ENCODE peak calls at places on chromosomes 2 and 18, in five cellular contexts. D, A, G, Z and Y are unnamed samples.

GRCh38 chr2:58479557-58480120 is 238.5 kb upstream of the FANCL start:
- DNase-seq in D (peak), A (no peak), G (no peak), Z (peak), Y (no peak)

GRCh38 chr2:73218298-73218697 is 4.3 kb downstream of the SMYD5 start:
- DNase-seq in D (no peak), A (peak), G (no peak), Z (no peak), Y (peak)

GRCh38 chr2:120257522-120257921 is 4.9 kb downstream of the RALB start:
- DNase-seq in D (no peak), A (no peak), G (no peak), Z (no peak), Y (peak)

GRCh38 chr2:19219060-19219459 is 139.4 kb downstream of the OSR1 start:
- DNase-seq in D (no peak), A (no peak), G (no peak), Z (no peak), Y (no peak)

GRCh38 chr2:142991295-142991694 is 113.8 kb downstream of the KYNU start:
- DNase-seq in D (no peak), A (no peak), G (no peak), Z (no peak), Y (no peak)

GRCh38 chr2:39606585-39606984 is 59.1 kb upstream of the TMEM178A start:
- DNase-seq in D (peak), A (no peak), G (no peak), Z (peak), Y (peak)

GRCh38 chr2:3776311-3776710 is 72.9 kb downstream of the DCDC2C start:
- DNase-seq in D (no peak), A (no peak), G (no peak), Z (no peak), Y (no peak)

GRCh38 chr2:29509397-29509796 is 394.2 kb downstream of the CLIP4 start:
- DNase-seq in D (no peak), A (peak), G (no peak), Z (no peak), Y (no peak)

GRCh38 chr2:165294912-165295311 is 55.7 kb downstream of the SCN2A start:
- DNase-seq in D (no peak), A (no peak), G (no peak), Z (no peak), Y (no peak)

GRCh38 chr18:42730272-42730671 is 385.2 kb downstream of the RIT2 start:
- DNase-seq in D (no peak), A (no peak), G (no peak), Z (peak), Y (peak)

GRCh38 chr2:74921236-74921736 is 37.2 kb upstream of the POLE4 start:
- DNase-seq in D (no peak), A (no peak), G (no peak), Z (peak), Y (no peak)

GRCh38 chr18:415627-416612 is 84.6 kb downstream of the COLEC12 start:
- DNase-seq in D (no peak), A (peak), G (no peak), Z (no peak), Y (peak)

GRCh38 chr2:42008241-42008911 is 39.4 kb upstream of the PKDCC start:
- DNase-seq in D (no peak), A (peak), G (no peak), Z (no peak), Y (peak)

GRCh38 chr2:226797289-226797988 is 2.2 kb downstream of the IRS1 start:
- DNase-seq in D (peak), A (peak), G (no peak), Z (no peak), Y (no peak)

GRCh38 chr18:79400091-79400590 is 4.4 kb downstream of the NFATC1 start:
- DNase-seq in D (no peak), A (no peak), G (no peak), Z (no peak), Y (no peak)

GRCh38 chr2:2016912-2017311 is 272.6 kb upstream of the PXDN start:
- DNase-seq in D (no peak), A (no peak), G (no peak), Z (no peak), Y (no peak)

GRCh38 chr18:50190926-50191325 is 4.0 kb downstream of the MYO5B start:
- DNase-seq in D (no peak), A (no peak), G (no peak), Z (no peak), Y (no peak)

GRCh38 chr18:25233582-25234362 is 118.2 kb downstream of the ZNF521 start:
- DNase-seq in D (no peak), A (peak), G (no peak), Z (peak), Y (peak)

GRCh38 chr2:239264838-239265651 is 135.8 kb downstream of the HDAC4 start:
- DNase-seq in D (no peak), A (peak), G (no peak), Z (peak), Y (peak)

GRCh38 chr2:151171186-151171585 is 90.5 kb downstream of the RBM43 start:
- DNase-seq in D (no peak), A (no peak), G (no peak), Z (no peak), Y (no peak)

GRCh38 chr2:240955306-240956101 is 42.9 kb upstream of the SNED1 start:
- DNase-seq in D (peak), A (no peak), G (no peak), Z (no peak), Y (no peak)

GRCh38 chr2:40317047-40317446 is 134.8 kb downstream of the SLC8A1 start:
- DNase-seq in D (no peak), A (peak), G (no peak), Z (no peak), Y (no peak)

GRCh38 chr2:43634604-43635306 is 2.3 kb upstream of the PLEKHH2 start:
- DNase-seq in D (no peak), A (peak), G (no peak), Z (no peak), Y (peak)

GRCh38 chr2:106085441-106085911 is 108.6 kb downstream of the UXS1 start:
- DNase-seq in D (no peak), A (peak), G (no peak), Z (peak), Y (peak)

GRCh38 chr2:143574069-143574468 is 444.9 kb downstream of the ARHGAP15 start:
- DNase-seq in D (no peak), A (no peak), G (no peak), Z (peak), Y (no peak)

GRCh38 chr18:56068030-56068671 is 480.2 kb upstream of the TCF4 start:
- DNase-seq in D (no peak), A (peak), G (no peak), Z (peak), Y (peak)

GRCh38 chr2:200509608-200510433 is at the start of gene KCTD18:
- DNase-seq in D (peak), A (peak), G (peak), Z (peak), Y (peak)

GRCh38 chr2:105812180-105813044 is 67.7 kb downstream of the NCK2 start:
- DNase-seq in D (no peak), A (peak), G (peak), Z (no peak), Y (peak)

GRCh38 chr2:65199891-65200290 is 27.7 kb upstream of the ACTR2 start:
- DNase-seq in D (no peak), A (peak), G (no peak), Z (no peak), Y (peak)

GRCh38 chr2:18991177-18992168 is 366.9 kb downstream of the OSR1 start:
- DNase-seq in D (no peak), A (peak), G (no peak), Z (peak), Y (peak)

GRCh38 chr2:20419752-20420151 is 27.1 kb upstream of the RHOB start:
- DNase-seq in D (no peak), A (no peak), G (no peak), Z (no peak), Y (no peak)
- H3K23ac ChIP-seq in D (no peak), A (no peak), G (no peak), Z (no peak), Y (no peak)

GRCh38 chr2:54776494-54776893 is 53.0 kb downstream of the EML6 start:
- DNase-seq in D (no peak), A (no peak), G (no peak), Z (no peak), Y (no peak)
- H3K23ac ChIP-seq in D (no peak), A (no peak), G (no peak), Z (no peak), Y (no peak)

GRCh38 chr2:168490916-168491605 is 35.0 kb downstream of the CERS6 start:
- DNase-seq in D (no peak), A (no peak), G (no peak), Z (peak), Y (peak)
- H3K23ac ChIP-seq in D (no peak), A (no peak), G (no peak), Z (no peak), Y (no peak)

GRCh38 chr2:64018715-64019082 is 529 bp downstream of the VPS54 start:
- DNase-seq in D (no peak), A (no peak), G (peak), Z (peak), Y (peak)

GRCh38 chr2:64021578-64021977 is 2.4 kb upstream of the VPS54 start:
- DNase-seq in D (no peak), A (peak), G (no peak), Z (no peak), Y (peak)

GRCh38 chr2:64017811-64018714 is 1.2 kb downstream of the VPS54 start:
- DNase-seq in D (no peak), A (peak), G (no peak), Z (peak), Y (peak)

GRCh38 chr2:64019083-64019974 is at the start of gene VPS54:
- DNase-seq in D (peak), A (peak), G (peak), Z (peak), Y (peak)

DNA sequence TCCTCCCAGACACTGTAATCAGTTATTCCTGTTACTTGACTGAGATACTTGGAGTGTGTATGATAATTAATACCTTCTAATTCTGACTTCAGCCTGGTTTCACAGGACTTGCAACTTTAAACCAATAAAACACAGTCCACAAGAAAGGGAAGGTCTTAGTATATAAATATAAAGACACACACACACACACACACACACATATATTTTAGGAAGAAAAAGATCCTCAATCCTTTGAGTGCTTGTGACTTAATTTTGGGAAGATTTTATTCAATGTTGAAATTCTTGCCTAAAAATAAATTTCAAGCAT is 700 bp upstream of the VPS54 start:
- DNase-seq in D (no peak), A (no peak), G (no peak), Z (no peak), Y (no peak)
- H3K23ac ChIP-seq in D (no peak), A (peak), G (no peak), Z (no peak), Y (no peak)

GRCh38 chr2:54122939-54123338 is 7.5 kb downstream of the ACYP2 start:
- DNase-seq in D (no peak), A (peak), G (no peak), Z (no peak), Y (peak)

GRCh38 chr2:54115284-54116137 is at the start of gene ACYP2:
- DNase-seq in D (peak), A (peak), G (peak), Z (peak), Y (peak)

GRCh38 chr2:54122171-54122935 is 6.9 kb downstream of the ACYP2 start:
- DNase-seq in D (no peak), A (no peak), G (no peak), Z (no peak), Y (peak)

GRCh38 chr2:54120950-54121349 is 5.5 kb downstream of the ACYP2 start:
- DNase-seq in D (no peak), A (no peak), G (no peak), Z (no peak), Y (no peak)
- H3K23ac ChIP-seq in D (no peak), A (no peak), G (no peak), Z (no peak), Y (no peak)

GRCh38 chr2:216013080-216013909 is at the start of gene MREG:
- DNase-seq in D (peak), A (peak), G (peak), Z (peak), Y (peak)
- H3K23ac ChIP-seq in D (no peak), A (peak), G (no peak), Z (peak), Y (peak)

GRCh38 chr2:46283693-46284092 is 13.5 kb upstream of the EPAS1 start:
- DNase-seq in D (no peak), A (no peak), G (no peak), Z (no peak), Y (no peak)
- H3K23ac ChIP-seq in D (no peak), A (no peak), G (no peak), Z (no peak), Y (no peak)

GRCh38 chr18:23257686-23258565 is 122.6 kb downstream of the CABLES1 start:
- DNase-seq in D (no peak), A (peak), G (no peak), Z (no peak), Y (peak)
- H3K23ac ChIP-seq in D (no peak), A (no peak), G (no peak), Z (peak), Y (no peak)

GRCh38 chr2:103119352-103119751 is 357.5 kb downstream of the TMEM182 start:
- DNase-seq in D (no peak), A (no peak), G (no peak), Z (no peak), Y (no peak)

GRCh38 chr2:103121106-103121505 is 359.3 kb downstream of the TMEM182 start:
- DNase-seq in D (no peak), A (no peak), G (no peak), Z (peak), Y (no peak)

DNA sequence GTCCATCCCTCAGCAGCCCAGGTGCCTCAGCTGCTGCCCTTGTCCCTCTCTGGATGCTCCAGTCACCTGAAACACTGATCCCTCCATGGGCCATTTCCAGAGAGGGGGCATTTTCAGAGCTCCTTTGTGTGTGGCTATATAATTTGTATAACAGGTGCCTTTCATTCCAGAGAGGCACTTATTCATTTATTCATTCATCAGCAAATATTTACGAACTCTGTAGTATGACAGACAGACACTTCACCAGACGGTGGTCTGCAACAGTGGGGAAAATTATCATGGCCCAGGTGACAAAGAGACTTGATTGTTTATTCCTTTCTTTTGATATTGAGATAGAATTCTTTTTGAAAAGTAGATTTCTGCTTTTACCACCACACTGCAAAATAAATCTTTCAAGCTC is 361.7 kb downstream of the TMEM182 start:
- DNase-seq in D (no peak), A (no peak), G (no peak), Z (no peak), Y (no peak)
- H3K23ac ChIP-seq in D (no peak), A (no peak), G (no peak), Z (no peak), Y (no peak)

GRCh38 chr2:101811226-101812015 is 113.9 kb downstream of the MAP4K4 start:
- DNase-seq in D (no peak), A (no peak), G (no peak), Z (no peak), Y (no peak)

GRCh38 chr2:101809656-101810055 is 112.1 kb downstream of the MAP4K4 start:
- DNase-seq in D (no peak), A (peak), G (no peak), Z (no peak), Y (no peak)

GRCh38 chr2:101815154-101815553 is 117.6 kb downstream of the MAP4K4 start:
- DNase-seq in D (no peak), A (no peak), G (no peak), Z (no peak), Y (no peak)

GRCh38 chr2:101814752-101815151 is 117.2 kb downstream of the MAP4K4 start:
- DNase-seq in D (no peak), A (no peak), G (no peak), Z (no peak), Y (no peak)

DNA sequence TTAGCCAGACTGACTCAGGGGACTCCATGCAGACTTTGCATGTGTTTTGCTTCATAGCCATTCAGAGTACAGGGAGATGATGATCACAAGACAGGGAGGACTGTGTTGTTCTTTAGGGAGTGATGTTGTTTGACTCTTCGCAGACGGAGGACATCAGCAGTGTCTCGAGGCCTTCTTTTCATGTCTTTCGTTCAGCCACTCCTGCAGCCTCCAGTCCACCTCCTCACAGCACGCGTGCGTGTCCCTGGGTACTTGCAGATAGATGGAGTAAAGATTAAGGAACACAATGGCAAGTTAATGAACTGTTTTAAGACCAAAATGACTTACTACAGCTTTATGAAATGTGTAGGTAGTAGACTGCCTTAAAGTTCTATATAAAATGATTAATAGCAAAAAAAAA is 114.7 kb downstream of the MAP4K4 start:
- DNase-seq in D (no peak), A (no peak), G (no peak), Z (no peak), Y (no peak)
- H3K23ac ChIP-seq in D (no peak), A (no peak), G (no peak), Z (no peak), Y (no peak)